ENCODE peak calls at places on chromosomes 11 and 22, in seven cellular contexts. M is aorta; X is lung; Q is RWPE1; T is activated naive CD8-positive, alpha-beta T cell treated with anti-CD3 and anti-CD28 coated beads, Interleukin-2, amount 10 ng/mL, durations not matched to agents 7 days and 5 days; Z is amniotic stem cell; C is suprapubic skin. K is an unnamed sample.

GRCh38 chr11:65500262-65501004 is 1.6 kb downstream of the MALAT1 start:
- DNase-seq in M (no peak), X (no peak), Q (no peak), T (peak; percentile 66), Z (no peak), C (no peak), K (no peak)

GRCh38 chr11:29628584-29628983 is 388.2 kb downstream of the KCNA4 start:
- DNase-seq in M (no peak), X (no peak), Q (no peak), T (no peak), Z (no peak), C (no peak), K (no peak)

GRCh38 chr11:121544956-121545355 is 92.2 kb upstream of the SORL1-AS1 start:
- DNase-seq in M (no peak), X (no peak), Q (no peak), T (peak; percentile 48), Z (no peak), C (no peak), K (no peak)

GRCh38 chr11:134439181-134439580 is 27.1 kb upstream of the B3GAT1 start:
- DNase-seq in M (peak; percentile 33), X (no peak), Q (no peak), T (no peak), Z (no peak), C (no peak), K (no peak)

GRCh38 chr11:3130269-3131071 is 34.6 kb downstream of the OSBPL5 start:
- DNase-seq in M (peak; percentile 49), X (no peak), Q (peak; percentile 82), T (no peak), Z (no peak), C (peak; percentile 79), K (no peak)

GRCh38 chr11:2164861-2165555 is 4.0 kb upstream of the INS start:
- DNase-seq in M (no peak), X (no peak), Q (no peak), T (no peak), Z (no peak), C (no peak), K (no peak)

GRCh38 chr11:890794-891600 is 19.6 kb downstream of the CHID1 start:
- DNase-seq in M (no peak), X (no peak), Q (no peak), T (no peak), Z (no peak), C (no peak), K (no peak)

GRCh38 chr11:113162590-113162961 is 151.8 kb upstream of the TTC12 start:
- DNase-seq in M (no peak), X (no peak), Q (no peak), T (no peak), Z (no peak), C (no peak), K (no peak)

GRCh38 chr22:19105456-19105855 is 16.8 kb downstream of the DGCR2 start:
- DNase-seq in M (peak; percentile 17), X (no peak), Q (no peak), T (no peak), Z (no peak), C (peak; percentile 70), K (no peak)

GRCh38 chr11:66338276-66339162 is 2.3 kb upstream of the RIN1 start:
- DNase-seq in M (peak; percentile 69), X (no peak), Q (no peak), T (peak; percentile 24), Z (no peak), C (no peak), K (no peak)

GRCh38 chr11:2196970-2197770 is 25.6 kb upstream of the TH start:
- DNase-seq in M (peak; percentile 88), X (peak; percentile 73), Q (peak; percentile 80), T (peak; percentile 81), Z (peak; percentile 30), C (no peak), K (peak; percentile 56)

GRCh38 chr22:20724676-20725454 is 49.0 kb upstream of the SERPIND1 start:
- DNase-seq in M (no peak), X (no peak), Q (no peak), T (no peak), Z (no peak), C (no peak), K (no peak)

GRCh38 chr22:47034905-47035419 is 272.5 kb downstream of the TBC1D22A start:
- DNase-seq in M (peak; percentile 52), X (no peak), Q (no peak), T (no peak), Z (no peak), C (no peak), K (no peak)

GRCh38 chr11:66680966-66681645 is 3.4 kb upstream of the RBM4B start:
- DNase-seq in M (no peak), X (no peak), Q (no peak), T (no peak), Z (no peak), C (no peak), K (no peak)

GRCh38 chr11:102582140-102582539 is 43.0 kb downstream of the MMP20 start:
- DNase-seq in M (no peak), X (no peak), Q (no peak), T (no peak), Z (no peak), C (no peak), K (no peak)

GRCh38 chr22:25447689-25448434 is 116.6 kb upstream of the GRK3 start:
- DNase-seq in M (peak; percentile 96), X (peak; percentile 93), Q (peak; percentile 95), T (peak; percentile 93), Z (peak; percentile 40), C (peak; percentile 90), K (peak; percentile 83)

GRCh38 chr11:102292951-102293350 is 24.3 kb upstream of the BIRC3 start:
- DNase-seq in M (no peak), X (no peak), Q (no peak), T (no peak), Z (no peak), C (no peak), K (no peak)

GRCh38 chr11:91220476-91221202 is 997.8 kb upstream of the CHORDC1 start:
- DNase-seq in M (no peak), X (no peak), Q (peak; percentile 29), T (no peak), Z (no peak), C (no peak), K (no peak)

GRCh38 chr22:30262917-30263741 is 3.5 kb downstream of the OSM start:
- DNase-seq in M (peak; percentile 94), X (peak; percentile 77), Q (peak; percentile 50), T (peak; percentile 83), Z (no peak), C (peak; percentile 87), K (peak; percentile 69)

GRCh38 chr22:17860220-17860965 is 86.1 kb upstream of the BID start:
- DNase-seq in M (no peak), X (no peak), Q (no peak), T (no peak), Z (no peak), C (no peak), K (no peak)

GRCh38 chr22:18979957-18980356 is 43.9 kb upstream of the PRODH start:
- DNase-seq in M (no peak), X (no peak), Q (no peak), T (no peak), Z (no peak), C (no peak), K (no peak)

GRCh38 chr22:37746366-37747089 is 49.7 kb downstream of the TRIOBP start:
- DNase-seq in M (no peak), X (no peak), Q (no peak), T (peak; percentile 73), Z (no peak), C (no peak), K (no peak)

GRCh38 chr11:4480577-4481539 is 1.6 kb upstream of the OR52K1 start:
- DNase-seq in M (no peak), X (no peak), Q (peak; percentile 46), T (no peak), Z (no peak), C (no peak), K (no peak)

GRCh38 chr11:127627629-127628462 is 627.3 kb upstream of the KIRREL3 start:
- DNase-seq in M (no peak), X (no peak), Q (peak; percentile 24), T (no peak), Z (no peak), C (no peak), K (no peak)

GRCh38 chr11:24422371-24422770 is 74.5 kb upstream of the LUZP2 start:
- DNase-seq in M (no peak), X (no peak), Q (peak; percentile 3), T (no peak), Z (no peak), C (no peak), K (no peak)

GRCh38 chr11:43268786-43269185 is 43.0 kb upstream of the API5 start:
- DNase-seq in M (no peak), X (no peak), Q (no peak), T (no peak), Z (no peak), C (no peak), K (no peak)

GRCh38 chr11:66685276-66686099 is 7.8 kb upstream of the RBM4B start:
- DNase-seq in M (peak; percentile 67), X (no peak), Q (no peak), T (no peak), Z (no peak), C (no peak), K (no peak)

GRCh38 chr11:124277809-124278208 is 21.6 kb downstream of the OR8G5 start:
- DNase-seq in M (no peak), X (no peak), Q (no peak), T (no peak), Z (no peak), C (no peak), K (no peak)

GRCh38 chr11:66113132-66113856 is 43.2 kb downstream of the PACS1 start:
- DNase-seq in M (no peak), X (no peak), Q (peak; percentile 80), T (no peak), Z (peak; percentile 52), C (no peak), K (no peak)

GRCh38 chr22:41394012-41394356 is 12.2 kb downstream of the TEF start:
- DNase-seq in M (no peak), X (no peak), Q (no peak), T (no peak), Z (no peak), C (no peak), K (no peak)

GRCh38 chr11:26623076-26623666 is 51.1 kb upstream of the MUC15 start:
- DNase-seq in M (no peak), X (no peak), Q (peak; percentile 67), T (no peak), Z (no peak), C (no peak), K (no peak)

GRCh38 chr22:28442951-28443876 is 236.4 kb downstream of the TTC28 start:
- DNase-seq in M (no peak), X (peak; percentile 70), Q (peak; percentile 41), T (peak; percentile 26), Z (peak; percentile 50), C (peak; percentile 83), K (no peak)

GRCh38 chr22:36775589-36775965 is 342 bp downstream of the IFT27 start:
- DNase-seq in M (peak; percentile 80), X (peak; percentile 39), Q (no peak), T (no peak), Z (no peak), C (peak; percentile 85), K (no peak)

GRCh38 chr11:114040706-114041211 is 18.8 kb upstream of the ZBTB16 start:
- DNase-seq in M (no peak), X (no peak), Q (peak; percentile 67), T (no peak), Z (no peak), C (no peak), K (no peak)

GRCh38 chr11:117717485-117718314 is 79.3 kb downstream of the DSCAML1 start:
- DNase-seq in M (no peak), X (peak; percentile 57), Q (peak; percentile 53), T (no peak), Z (no peak), C (no peak), K (no peak)

K was measured in activated T-helper 2 cell treated with anti-CD3 and anti-CD28 coated beads, Interferon-gamma antibody, Interleukin-2, Interleukin-4, amounts not matched to agents 10 μg/mL and 5 μg/mL and 100 μg/mL, durations not matched to agents 14 hours and 24 hours and 36 hours.